ENCODE peak calls at places on chromosomes 5 and 9, in six cellular contexts. One of them, this sample, is unnamed.

GRCh38 chr5:31106742-31107546 is 86.5 kb upstream of the CDH6 start:
- DNase-seq in mesenchymal stem cell: peak
- DNase-seq in neural crest cell: no peak
- DNase-seq in islet precursor cell: no peak
- DNase-seq in T-helper 1 cell: no peak
- DNase-seq in posterior vena cava: no peak
- DNase-seq in this sample: no peak

GRCh38 chr5:113336975-113337374 is 97.8 kb downstream of the TSSK1B start:
- DNase-seq in neural crest cell: no peak
- DNase-seq in T-helper 1 cell: no peak
- DNase-seq in mesenchymal stem cell: peak
- DNase-seq in islet precursor cell: peak
- DNase-seq in posterior vena cava: no peak
- DNase-seq in this sample: no peak

GRCh38 chr9:89943728-89944127 is 338.9 kb downstream of the GADD45G start:
- DNase-seq in T-helper 1 cell: no peak
- DNase-seq in mesenchymal stem cell: no peak
- DNase-seq in islet precursor cell: no peak
- DNase-seq in posterior vena cava: no peak
- DNase-seq in neural crest cell: no peak
- DNase-seq in this sample: no peak

GRCh38 chr9:116605904-116606341 is 81.2 kb upstream of the TRIM32 start:
- DNase-seq in islet precursor cell: no peak
- DNase-seq in neural crest cell: no peak
- DNase-seq in T-helper 1 cell: no peak
- DNase-seq in mesenchymal stem cell: no peak
- DNase-seq in posterior vena cava: no peak
- DNase-seq in this sample: no peak

GRCh38 chr9:96462538-96462937 is 12.6 kb downstream of the HABP4 start:
- DNase-seq in mesenchymal stem cell: no peak
- DNase-seq in T-helper 1 cell: no peak
- DNase-seq in islet precursor cell: no peak
- DNase-seq in posterior vena cava: no peak
- DNase-seq in neural crest cell: no peak
- DNase-seq in this sample: no peak

GRCh38 chr9:127703289-127703946 is 3.4 kb upstream of the CFAP157 start:
- DNase-seq in neural crest cell: no peak
- DNase-seq in islet precursor cell: no peak
- DNase-seq in mesenchymal stem cell: no peak
- DNase-seq in posterior vena cava: no peak
- DNase-seq in T-helper 1 cell: no peak
- DNase-seq in this sample: no peak

GRCh38 chr5:17203329-17204132 is 13.9 kb upstream of the BASP1 start:
- DNase-seq in T-helper 1 cell: no peak
- DNase-seq in neural crest cell: peak
- DNase-seq in mesenchymal stem cell: peak
- DNase-seq in posterior vena cava: no peak
- DNase-seq in islet precursor cell: peak
- DNase-seq in this sample: no peak

GRCh38 chr9:99296375-99296951 is 74.4 kb downstream of the SEC61B start:
- DNase-seq in T-helper 1 cell: no peak
- DNase-seq in mesenchymal stem cell: no peak
- DNase-seq in posterior vena cava: peak
- DNase-seq in islet precursor cell: no peak
- DNase-seq in neural crest cell: no peak
- DNase-seq in this sample: no peak

GRCh38 chr5:16787278-16787677 is 148.8 kb downstream of the MYO10 start:
- DNase-seq in T-helper 1 cell: no peak
- DNase-seq in mesenchymal stem cell: no peak
- DNase-seq in neural crest cell: no peak
- DNase-seq in posterior vena cava: no peak
- DNase-seq in islet precursor cell: no peak
- DNase-seq in this sample: no peak

GRCh38 chr5:11214851-11215250 is 453.8 kb upstream of the DAP start:
- DNase-seq in islet precursor cell: no peak
- DNase-seq in posterior vena cava: no peak
- DNase-seq in T-helper 1 cell: no peak
- DNase-seq in mesenchymal stem cell: no peak
- DNase-seq in neural crest cell: no peak
- DNase-seq in this sample: no peak

GRCh38 chr5:141757402-141757801 is 75.4 kb upstream of the ARAP3 start:
- DNase-seq in mesenchymal stem cell: peak
- DNase-seq in islet precursor cell: peak
- DNase-seq in posterior vena cava: no peak
- DNase-seq in T-helper 1 cell: no peak
- DNase-seq in neural crest cell: peak
- DNase-seq in this sample: no peak

GRCh38 chr5:113293613-113294340 is 141.0 kb downstream of the TSSK1B start:
- DNase-seq in neural crest cell: peak
- DNase-seq in posterior vena cava: no peak
- DNase-seq in islet precursor cell: peak
- DNase-seq in mesenchymal stem cell: peak
- DNase-seq in T-helper 1 cell: no peak
- DNase-seq in this sample: no peak

GRCh38 chr5:137845472-137845871 is 22.2 kb upstream of the MYOT start:
- DNase-seq in T-helper 1 cell: no peak
- DNase-seq in mesenchymal stem cell: no peak
- DNase-seq in islet precursor cell: no peak
- DNase-seq in posterior vena cava: no peak
- DNase-seq in neural crest cell: no peak
- DNase-seq in this sample: no peak

GRCh38 chr5:80481019-80481893 is 6.6 kb upstream of the FAM151B start:
- DNase-seq in islet precursor cell: peak
- DNase-seq in T-helper 1 cell: no peak
- DNase-seq in posterior vena cava: no peak
- DNase-seq in mesenchymal stem cell: peak
- DNase-seq in neural crest cell: peak
- DNase-seq in this sample: no peak

GRCh38 chr5:54234304-54234938 is 76.0 kb downstream of the ARL15 start:
- DNase-seq in mesenchymal stem cell: peak
- DNase-seq in posterior vena cava: no peak
- DNase-seq in T-helper 1 cell: no peak
- DNase-seq in islet precursor cell: no peak
- DNase-seq in neural crest cell: no peak
- DNase-seq in this sample: no peak

GRCh38 chr9:94168203-94169000 is 84.1 kb downstream of the PTPDC1 start:
- DNase-seq in mesenchymal stem cell: no peak
- DNase-seq in islet precursor cell: no peak
- DNase-seq in T-helper 1 cell: no peak
- DNase-seq in neural crest cell: no peak
- DNase-seq in posterior vena cava: no peak
- DNase-seq in this sample: no peak

GRCh38 chr9:1100945-1101344 is 50.8 kb downstream of the DMRT2 start:
- DNase-seq in neural crest cell: peak
- DNase-seq in islet precursor cell: no peak
- DNase-seq in mesenchymal stem cell: no peak
- DNase-seq in T-helper 1 cell: no peak
- DNase-seq in posterior vena cava: peak
- DNase-seq in this sample: peak

GRCh38 chr5:28397502-28397941 is 1359.1 kb upstream of the CDH9 start:
- DNase-seq in neural crest cell: no peak
- DNase-seq in posterior vena cava: no peak
- DNase-seq in T-helper 1 cell: no peak
- DNase-seq in islet precursor cell: peak
- DNase-seq in mesenchymal stem cell: peak
- DNase-seq in this sample: no peak

GRCh38 chr9:14203366-14204056 is 110.4 kb downstream of the NFIB start:
- DNase-seq in neural crest cell: no peak
- DNase-seq in posterior vena cava: no peak
- DNase-seq in T-helper 1 cell: no peak
- DNase-seq in islet precursor cell: no peak
- DNase-seq in mesenchymal stem cell: no peak
- DNase-seq in this sample: no peak

GRCh38 chr5:82405618-82406199 is 127.6 kb upstream of the RPS23 start:
- DNase-seq in neural crest cell: no peak
- DNase-seq in posterior vena cava: no peak
- DNase-seq in islet precursor cell: no peak
- DNase-seq in mesenchymal stem cell: peak
- DNase-seq in T-helper 1 cell: no peak
- DNase-seq in this sample: no peak

GRCh38 chr9:108662935-108663334 is 192.9 kb downstream of the ACTL7B start:
- DNase-seq in mesenchymal stem cell: no peak
- DNase-seq in posterior vena cava: no peak
- DNase-seq in islet precursor cell: no peak
- DNase-seq in T-helper 1 cell: no peak
- DNase-seq in neural crest cell: no peak
- DNase-seq in this sample: no peak

GRCh38 chr5:161745392-161745791 is 59.9 kb downstream of the GABRA6 start:
- DNase-seq in neural crest cell: no peak
- DNase-seq in posterior vena cava: no peak
- DNase-seq in T-helper 1 cell: no peak
- DNase-seq in mesenchymal stem cell: no peak
- DNase-seq in islet precursor cell: no peak
- DNase-seq in this sample: no peak

GRCh38 chr5:177520906-177521513 is 4.2 kb upstream of the DDX41 start:
- DNase-seq in islet precursor cell: no peak
- DNase-seq in neural crest cell: no peak
- DNase-seq in T-helper 1 cell: no peak
- DNase-seq in mesenchymal stem cell: no peak
- DNase-seq in posterior vena cava: peak
- DNase-seq in this sample: no peak

GRCh38 chr9:92492781-92493401 is 10.6 kb upstream of the ASPN start:
- DNase-seq in T-helper 1 cell: no peak
- DNase-seq in posterior vena cava: no peak
- DNase-seq in mesenchymal stem cell: no peak
- DNase-seq in neural crest cell: no peak
- DNase-seq in islet precursor cell: peak
- DNase-seq in this sample: no peak

GRCh38 chr5:172533058-172533398 is 78.7 kb upstream of the SH3PXD2B start:
- DNase-seq in islet precursor cell: no peak
- DNase-seq in mesenchymal stem cell: no peak
- DNase-seq in T-helper 1 cell: no peak
- DNase-seq in neural crest cell: no peak
- DNase-seq in posterior vena cava: peak
- DNase-seq in this sample: peak

GRCh38 chr9:109408759-109409462 is 88.1 kb upstream of the EPB41L4B start:
- DNase-seq in islet precursor cell: no peak
- DNase-seq in T-helper 1 cell: no peak
- DNase-seq in neural crest cell: no peak
- DNase-seq in mesenchymal stem cell: no peak
- DNase-seq in posterior vena cava: no peak
- DNase-seq in this sample: no peak

GRCh38 chr9:92636627-92637026 is 33.3 kb downstream of the IPPK start:
- DNase-seq in mesenchymal stem cell: no peak
- DNase-seq in posterior vena cava: no peak
- DNase-seq in T-helper 1 cell: no peak
- DNase-seq in islet precursor cell: no peak
- DNase-seq in neural crest cell: no peak
- DNase-seq in this sample: no peak

GRCh38 chr5:31492824-31493223 is 39.1 kb downstream of the DROSHA start:
- DNase-seq in T-helper 1 cell: no peak
- DNase-seq in neural crest cell: no peak
- DNase-seq in islet precursor cell: no peak
- DNase-seq in posterior vena cava: no peak
- DNase-seq in mesenchymal stem cell: peak
- DNase-seq in this sample: no peak

GRCh38 chr5:33440482-33441240 is at the start of gene TARS1:
- DNase-seq in posterior vena cava: peak
- DNase-seq in islet precursor cell: peak
- DNase-seq in neural crest cell: peak
- DNase-seq in mesenchymal stem cell: peak
- DNase-seq in T-helper 1 cell: peak
- DNase-seq in this sample: peak

GRCh38 chr9:4262735-4263141 is 37.1 kb downstream of the GLIS3 start:
- DNase-seq in neural crest cell: no peak
- DNase-seq in posterior vena cava: no peak
- DNase-seq in islet precursor cell: peak
- DNase-seq in T-helper 1 cell: no peak
- DNase-seq in mesenchymal stem cell: peak
- DNase-seq in this sample: no peak

GRCh38 chr9:134967547-134967930 is 49.8 kb upstream of the FCN1 start:
- DNase-seq in T-helper 1 cell: no peak
- DNase-seq in mesenchymal stem cell: no peak
- DNase-seq in posterior vena cava: peak
- DNase-seq in neural crest cell: no peak
- DNase-seq in islet precursor cell: no peak
- DNase-seq in this sample: no peak

GRCh38 chr9:4657426-4658159 is 4.5 kb upstream of the PLPP6 start:
- DNase-seq in islet precursor cell: no peak
- DNase-seq in T-helper 1 cell: no peak
- DNase-seq in neural crest cell: no peak
- DNase-seq in posterior vena cava: no peak
- DNase-seq in mesenchymal stem cell: no peak
- DNase-seq in this sample: no peak

GRCh38 chr5:41336471-41336870 is 123.1 kb upstream of the C6 start:
- DNase-seq in mesenchymal stem cell: no peak
- DNase-seq in posterior vena cava: no peak
- DNase-seq in T-helper 1 cell: no peak
- DNase-seq in islet precursor cell: peak
- DNase-seq in neural crest cell: no peak
- DNase-seq in this sample: no peak

GRCh38 chr9:127927457-127928231 is 2.9 kb downstream of the PIP5KL1 start:
- DNase-seq in mesenchymal stem cell: no peak
- DNase-seq in neural crest cell: no peak
- DNase-seq in T-helper 1 cell: peak
- DNase-seq in posterior vena cava: no peak
- DNase-seq in islet precursor cell: peak
- DNase-seq in this sample: no peak

GRCh38 chr5:173907284-173907683 is 19.1 kb downstream of the CPEB4 start:
- DNase-seq in neural crest cell: no peak
- DNase-seq in T-helper 1 cell: no peak
- DNase-seq in islet precursor cell: no peak
- DNase-seq in posterior vena cava: no peak
- DNase-seq in mesenchymal stem cell: no peak
- DNase-seq in this sample: no peak

This sample was measured in progenitor cell of endocrine pancreas.